ENCODE peak calls at places on chromosomes 11 and 22, in four cellular contexts. H is cardiac septum, R is psoas muscle, B is AG08396. Q is an unnamed sample.

GRCh38 chr11:120305286-120305685 is 19.8 kb upstream of the TLCD5 start:
- DNase-seq in H (no peak), R (no peak), B (no peak), Q (peak)

GRCh38 chr11:126561327-126561893 is 205.9 kb downstream of the ST3GAL4 start:
- DNase-seq in R (no peak), B (peak), H (no peak), Q (peak)

GRCh38 chr22:36846271-36846670 is 14.5 kb upstream of the NCF4 start:
- DNase-seq in H (peak), R (no peak), B (no peak), Q (no peak)

GRCh38 chr11:109320595-109320994 is 101.4 kb upstream of the C11orf87 start:
- DNase-seq in B (no peak), R (no peak), H (no peak), Q (no peak)

GRCh38 chr22:49727191-49727880 is 100.3 kb downstream of the BRD1 start:
- DNase-seq in H (no peak), R (no peak), B (no peak), Q (no peak)

GRCh38 chr11:78045851-78046485 is 17.7 kb upstream of the THRSP start:
- DNase-seq in B (peak), H (peak), R (peak), Q (peak)

GRCh38 chr11:64650923-64651523 is 60.0 kb downstream of the SLC22A12 start:
- DNase-seq in B (peak), H (no peak), R (no peak), Q (peak)

GRCh38 chr11:44811841-44812448 is 85.2 kb downstream of the TSPAN18 start:
- DNase-seq in R (no peak), H (no peak), B (no peak), Q (no peak)

GRCh38 chr22:45885171-45885840 is 91.7 kb downstream of the WNT7B start:
- DNase-seq in B (no peak), R (no peak), H (no peak), Q (no peak)

GRCh38 chr11:68140496-68141246 is 19.5 kb upstream of the CHKA start:
- DNase-seq in R (no peak), B (no peak), H (no peak), Q (peak)

GRCh38 chr11:105181521-105181920 is 42.0 kb upstream of the CARD18 start:
- DNase-seq in R (no peak), B (no peak), H (no peak), Q (no peak)

GRCh38 chr11:34405079-34405858 is 33.5 kb upstream of the CAT start:
- DNase-seq in R (no peak), H (no peak), B (no peak), Q (no peak)

GRCh38 chr11:55357560-55358184 is 10.1 kb upstream of the OR4A15 start:
- DNase-seq in R (no peak), B (no peak), H (no peak), Q (peak)